ENCODE peak calls at places on chromosomes 16 and 17, in eight cellular contexts. One of them, this sample, is unnamed. For H3K4me1, the result is how much of the 10 kb centered on the place peaks cover.

GRCh38 chr16:49645263-49645662 is 210.6 kb downstream of the ZNF423 start:
- DNase-seq in heart left ventricle: no peak
- DNase-seq in IMR-90: no peak
- DNase-seq in transverse colon: no peak
- DNase-seq in right lobe of liver: no peak
- DNase-seq in ovary: no peak
- DNase-seq in adrenal gland: no peak
- DNase-seq in stomach: no peak
- DNase-seq in this sample: no peak

GRCh38 chr17:56540791-56541190 is 52.7 kb upstream of the NOG start:
- DNase-seq in heart left ventricle: no peak
- DNase-seq in adrenal gland: no peak
- DNase-seq in stomach: no peak
- DNase-seq in right lobe of liver: no peak
- DNase-seq in ovary: no peak
- DNase-seq in IMR-90: no peak
- DNase-seq in transverse colon: no peak
- DNase-seq in this sample: no peak

GRCh38 chr16:72298947-72299346 is 127.0 kb upstream of the PMFBP1 start:
- DNase-seq in ovary: no peak
- DNase-seq in IMR-90: no peak
- DNase-seq in stomach: no peak
- DNase-seq in transverse colon: no peak
- DNase-seq in heart left ventricle: no peak
- DNase-seq in adrenal gland: no peak
- DNase-seq in right lobe of liver: no peak
- DNase-seq in this sample: no peak

GRCh38 chr17:3729881-3730280 is 6.2 kb downstream of the HASPIN start:
- DNase-seq in transverse colon: no peak
- DNase-seq in stomach: no peak
- DNase-seq in adrenal gland: no peak
- DNase-seq in ovary: no peak
- DNase-seq in right lobe of liver: no peak
- DNase-seq in IMR-90: no peak
- DNase-seq in heart left ventricle: no peak
- DNase-seq in this sample: no peak

GRCh38 chr17:37097162-37097561 is 148.4 kb downstream of the AATF start:
- DNase-seq in stomach: no peak
- DNase-seq in ovary: no peak
- DNase-seq in IMR-90: no peak
- DNase-seq in adrenal gland: no peak
- DNase-seq in transverse colon: no peak
- DNase-seq in heart left ventricle: no peak
- DNase-seq in right lobe of liver: no peak
- DNase-seq in this sample: no peak

GRCh38 chr17:50839591-50840310 is 4.4 kb downstream of the WFIKKN2 start:
- DNase-seq in IMR-90: no peak
- DNase-seq in heart left ventricle: no peak
- DNase-seq in right lobe of liver: no peak
- DNase-seq in transverse colon: no peak
- DNase-seq in ovary: no peak
- DNase-seq in stomach: no peak
- DNase-seq in adrenal gland: no peak
- DNase-seq in this sample: no peak

GRCh38 chr16:53159781-53160436 is 105.1 kb downstream of the CHD9 start:
- DNase-seq in heart left ventricle: no peak
- DNase-seq in stomach: no peak
- DNase-seq in right lobe of liver: no peak
- DNase-seq in IMR-90: peak
- DNase-seq in adrenal gland: no peak
- DNase-seq in transverse colon: no peak
- DNase-seq in ovary: no peak
- DNase-seq in this sample: peak

GRCh38 chr16:66604376-66605176 is at the start of gene CMTM3:
- DNase-seq in right lobe of liver: peak
- DNase-seq in ovary: peak
- DNase-seq in heart left ventricle: peak
- DNase-seq in IMR-90: peak
- DNase-seq in transverse colon: peak
- DNase-seq in adrenal gland: peak
- DNase-seq in stomach: peak
- DNase-seq in this sample: peak

GRCh38 chr17:3019761-3020160 is 43.6 kb downstream of the OR1D5 start:
- DNase-seq in transverse colon: no peak
- DNase-seq in IMR-90: no peak
- DNase-seq in heart left ventricle: no peak
- DNase-seq in adrenal gland: no peak
- DNase-seq in ovary: no peak
- DNase-seq in stomach: no peak
- DNase-seq in right lobe of liver: no peak
- DNase-seq in this sample: no peak

GRCh38 chr16:19014456-19014855 is 30.7 kb downstream of the TMC7 start:
- DNase-seq in ovary: no peak
- DNase-seq in IMR-90: no peak
- DNase-seq in stomach: no peak
- DNase-seq in right lobe of liver: no peak
- DNase-seq in heart left ventricle: peak
- DNase-seq in adrenal gland: no peak
- DNase-seq in transverse colon: peak
- DNase-seq in this sample: no peak

GRCh38 chr16:88686439-88687253 is at the start of gene SNAI3:
- DNase-seq in transverse colon: peak
- DNase-seq in heart left ventricle: peak
- DNase-seq in IMR-90: peak
- DNase-seq in right lobe of liver: peak
- DNase-seq in ovary: peak
- DNase-seq in stomach: peak
- DNase-seq in adrenal gland: peak
- DNase-seq in this sample: no peak

GRCh38 chr17:16987830-16988601 is 16.1 kb upstream of the TNFRSF13B start:
- DNase-seq in stomach: peak
- DNase-seq in IMR-90: peak
- DNase-seq in transverse colon: peak
- DNase-seq in heart left ventricle: peak
- DNase-seq in adrenal gland: peak
- DNase-seq in ovary: no peak
- DNase-seq in right lobe of liver: peak
- DNase-seq in this sample: peak

GRCh38 chr16:13931845-13932244 is 11.9 kb downstream of the ERCC4 start:
- DNase-seq in heart left ventricle: no peak
- DNase-seq in adrenal gland: no peak
- DNase-seq in right lobe of liver: no peak
- DNase-seq in transverse colon: no peak
- DNase-seq in IMR-90: no peak
- DNase-seq in ovary: no peak
- DNase-seq in stomach: no peak
- DNase-seq in this sample: no peak

GRCh38 chr16:48366165-48367093 is 18.8 kb downstream of the SIAH1 start:
- DNase-seq in transverse colon: peak
- DNase-seq in IMR-90: peak
- DNase-seq in stomach: peak
- DNase-seq in ovary: no peak
- DNase-seq in adrenal gland: peak
- DNase-seq in heart left ventricle: no peak
- DNase-seq in right lobe of liver: no peak
- DNase-seq in this sample: peak

GRCh38 chr16:49462356-49462988 is 88.9 kb downstream of the C16orf78 start:
- DNase-seq in adrenal gland: peak
- DNase-seq in stomach: no peak
- DNase-seq in ovary: no peak
- DNase-seq in transverse colon: no peak
- DNase-seq in right lobe of liver: no peak
- DNase-seq in IMR-90: no peak
- DNase-seq in heart left ventricle: peak
- DNase-seq in this sample: no peak

GRCh38 chr17:17537311-17538099 is 41.3 kb upstream of the RASD1 start:
- DNase-seq in ovary: no peak
- DNase-seq in right lobe of liver: no peak
- DNase-seq in adrenal gland: peak
- DNase-seq in stomach: no peak
- DNase-seq in transverse colon: peak
- DNase-seq in IMR-90: peak
- DNase-seq in heart left ventricle: no peak
- DNase-seq in this sample: no peak

GRCh38 chr16:4404967-4405696 is 11.3 kb downstream of the CORO7 start:
- DNase-seq in heart left ventricle: no peak
- DNase-seq in transverse colon: no peak
- DNase-seq in IMR-90: no peak
- DNase-seq in stomach: no peak
- DNase-seq in ovary: peak
- DNase-seq in adrenal gland: no peak
- DNase-seq in right lobe of liver: no peak
- DNase-seq in this sample: peak
- TF ChIP-seq POLR2A in heart left ventricle: no peak
- TF ChIP-seq POLR2A in transverse colon: no peak
- TF ChIP-seq POLR2A in IMR-90: no peak
- TF ChIP-seq POLR2A in stomach: no peak
- TF ChIP-seq POLR2A in ovary: no peak
- TF ChIP-seq POLR2A in adrenal gland: no peak
- TF ChIP-seq POLR2A in right lobe of liver: no peak
- TF ChIP-seq POLR2A in this sample: no peak

DNA sequence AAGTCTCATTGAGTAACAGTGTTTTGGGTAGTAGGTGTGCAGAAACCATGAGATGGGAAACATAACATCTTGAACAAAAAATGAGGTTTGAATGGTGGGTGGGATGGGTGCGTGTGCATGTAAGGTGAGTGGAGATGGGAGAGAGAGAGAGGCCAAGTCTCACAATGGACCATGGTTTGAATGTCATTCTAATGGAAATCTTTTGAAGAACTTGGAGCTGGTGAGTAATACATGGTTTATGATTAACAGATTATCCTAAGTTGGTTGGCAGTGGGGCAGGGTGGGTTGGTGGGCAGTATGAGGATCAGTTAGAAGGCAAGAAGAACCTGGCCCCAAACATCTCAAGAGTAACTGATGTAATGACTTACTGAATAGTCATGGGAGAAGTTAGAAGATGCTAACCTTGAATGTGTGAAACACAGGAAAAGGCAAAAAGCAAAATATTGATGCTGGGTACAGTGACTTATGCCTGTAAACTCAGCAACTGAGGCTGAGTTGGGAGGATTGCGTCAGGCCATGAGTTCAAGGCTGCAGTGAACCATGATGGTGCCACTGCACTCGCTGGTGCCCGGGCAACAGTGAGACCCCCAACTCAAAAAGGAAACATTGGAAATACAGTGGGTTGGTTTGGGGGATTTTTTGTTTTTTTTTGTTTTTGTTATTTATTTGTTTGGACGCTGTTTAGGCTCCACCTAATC is 32.7 kb downstream of the ZNF207 start:
- DNase-seq in stomach: no peak
- DNase-seq in ovary: no peak
- DNase-seq in heart left ventricle: no peak
- DNase-seq in adrenal gland: no peak
- DNase-seq in transverse colon: no peak
- DNase-seq in IMR-90: no peak
- DNase-seq in right lobe of liver: no peak
- DNase-seq in this sample: no peak
- H3K4me1 ChIP-seq in stomach: under half
- H3K4me1 ChIP-seq in ovary: under half
- H3K4me1 ChIP-seq in heart left ventricle: under half
- H3K4me1 ChIP-seq in adrenal gland: under half
- H3K4me1 ChIP-seq in transverse colon: under half
- H3K4me1 ChIP-seq in IMR-90: under half
- H3K4me1 ChIP-seq in right lobe of liver: under half
- H3K4me1 ChIP-seq in this sample: under half

DNA sequence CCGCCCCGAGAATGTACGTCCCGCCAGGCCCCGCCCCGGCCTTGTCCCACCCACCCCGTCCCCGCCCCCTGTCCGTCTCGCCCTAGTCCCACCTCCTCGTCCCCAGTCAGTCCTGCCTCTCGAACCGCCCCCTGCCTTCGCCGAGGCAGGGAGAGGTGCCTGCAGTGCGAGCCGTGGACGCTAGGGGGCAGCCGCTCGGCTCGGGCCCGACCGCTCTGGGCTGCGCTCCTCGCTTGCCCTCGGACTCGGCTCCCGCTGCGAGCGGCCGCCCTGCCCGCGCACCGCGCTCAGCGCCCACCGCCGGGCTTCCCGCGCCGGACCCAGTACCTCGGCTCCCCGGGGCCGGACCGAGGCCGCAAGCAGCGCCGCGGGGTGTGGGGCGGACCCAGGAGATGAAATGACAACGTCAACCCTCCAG is at the start of gene VPS4A:
- DNase-seq in adrenal gland: peak
- DNase-seq in IMR-90: peak
- DNase-seq in ovary: peak
- DNase-seq in transverse colon: peak
- DNase-seq in right lobe of liver: peak
- DNase-seq in stomach: peak
- DNase-seq in heart left ventricle: peak
- DNase-seq in this sample: peak
- TF ChIP-seq POLR2A in adrenal gland: peak
- TF ChIP-seq POLR2A in IMR-90: peak
- TF ChIP-seq POLR2A in ovary: peak
- TF ChIP-seq POLR2A in transverse colon: no peak
- TF ChIP-seq POLR2A in right lobe of liver: peak
- TF ChIP-seq POLR2A in stomach: no peak
- TF ChIP-seq POLR2A in heart left ventricle: peak
- TF ChIP-seq POLR2A in this sample: no peak

DNA sequence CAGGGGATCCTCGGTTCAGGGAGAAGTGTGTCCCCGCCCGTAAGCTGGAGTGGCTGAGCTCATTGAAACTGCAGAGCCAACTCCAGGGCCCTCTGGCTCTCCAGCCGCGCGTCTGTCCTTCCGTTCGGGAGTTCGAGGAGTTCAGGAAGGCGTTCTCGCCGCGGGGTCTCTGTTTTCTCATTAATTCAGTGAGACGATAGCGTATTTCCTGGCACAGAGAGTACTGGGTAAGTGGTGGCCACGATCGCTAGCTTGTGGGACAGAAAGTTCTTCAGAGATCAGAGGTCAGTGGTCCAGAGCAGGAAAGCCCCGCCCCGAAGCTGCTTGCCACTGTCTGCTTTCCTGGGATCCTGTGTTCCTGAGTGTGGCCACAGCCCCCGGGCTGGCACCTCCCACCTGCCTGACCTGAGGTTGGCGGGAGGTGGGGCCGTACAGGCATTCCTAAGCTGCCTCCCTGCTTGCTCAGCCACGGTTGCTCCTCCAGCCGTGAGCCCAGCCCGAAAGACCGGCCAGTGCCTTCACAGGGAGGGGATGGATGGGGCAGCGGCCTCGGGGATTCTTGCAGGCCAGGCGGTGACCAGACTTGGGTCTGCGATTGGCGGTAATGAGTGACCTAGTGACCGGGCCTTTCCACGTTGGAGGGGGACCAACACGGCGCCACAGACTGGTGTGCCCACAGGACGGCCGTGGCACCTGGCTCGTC is 8.9 kb downstream of the BAIAP2 start:
- DNase-seq in adrenal gland: no peak
- DNase-seq in heart left ventricle: no peak
- DNase-seq in transverse colon: no peak
- DNase-seq in ovary: no peak
- DNase-seq in right lobe of liver: peak
- DNase-seq in IMR-90: no peak
- DNase-seq in stomach: peak
- DNase-seq in this sample: peak
- H3K4me1 ChIP-seq in adrenal gland: under half
- H3K4me1 ChIP-seq in heart left ventricle: under half
- H3K4me1 ChIP-seq in transverse colon: under half
- H3K4me1 ChIP-seq in ovary: under half
- H3K4me1 ChIP-seq in right lobe of liver: half or more
- H3K4me1 ChIP-seq in IMR-90: under half
- H3K4me1 ChIP-seq in stomach: half or more
- H3K4me1 ChIP-seq in this sample: under half